ENCODE peak calls at places on chromosomes 3 and 15, in four cellular contexts. S, I, M and X are unnamed samples.

GRCh38 chr3:126117212-126117611 is 33.3 kb upstream of the SLC41A3 start:
- DNase-seq in M (no peak), S (no peak), I (no peak), X (no peak)

GRCh38 chr3:55489804-55490132 is 2.7 kb upstream of the WNT5A start:
- DNase-seq in I (no peak), M (no peak), S (no peak), X (peak)

GRCh38 chr15:57589276-57590073 is 2.2 kb upstream of the MYZAP start:
- DNase-seq in M (no peak), S (no peak), I (no peak), X (no peak)

GRCh38 chr15:60074181-60074885 is 70.2 kb downstream of the FOXB1 start:
- DNase-seq in I (no peak), S (peak), M (peak), X (peak)

GRCh38 chr15:93881310-93881709 is 350.1 kb upstream of the MCTP2 start:
- DNase-seq in S (no peak), M (no peak), I (no peak), X (no peak)

GRCh38 chr15:95853350-95853749 is 477.1 kb upstream of the NR2F2 start:
- DNase-seq in S (peak), I (no peak), M (peak), X (peak)

GRCh38 chr3:120559228-120560061 is 36.7 kb upstream of the NDUFB4 start:
- DNase-seq in S (peak), M (peak), I (no peak), X (peak)

GRCh38 chr3:15513810-15514662 is 7.5 kb downstream of the COLQ start:
- DNase-seq in M (no peak), I (no peak), S (no peak), X (no peak)

GRCh38 chr3:53796161-53796560 is 50.1 kb downstream of the CHDH start:
- DNase-seq in I (no peak), M (no peak), S (no peak), X (no peak)

GRCh38 chr15:76386926-76387325 is 50.4 kb downstream of the ISL2 start:
- DNase-seq in S (no peak), M (no peak), I (no peak), X (no peak)

GRCh38 chr15:41445399-41445798 is 28.5 kb downstream of the RTF1 start:
- DNase-seq in I (no peak), S (no peak), M (no peak), X (no peak)

GRCh38 chr3:108017587-108017986 is 73.2 kb downstream of the CD47 start:
- DNase-seq in M (no peak), I (no peak), S (no peak), X (no peak)

GRCh38 chr3:52498134-52499054 is 3.3 kb downstream of the STAB1 start:
- DNase-seq in S (peak), I (no peak), M (peak), X (peak)

GRCh38 chr3:17027344-17027743 is 142.6 kb downstream of the PLCL2 start:
- DNase-seq in I (no peak), S (no peak), M (peak), X (no peak)

DNA sequence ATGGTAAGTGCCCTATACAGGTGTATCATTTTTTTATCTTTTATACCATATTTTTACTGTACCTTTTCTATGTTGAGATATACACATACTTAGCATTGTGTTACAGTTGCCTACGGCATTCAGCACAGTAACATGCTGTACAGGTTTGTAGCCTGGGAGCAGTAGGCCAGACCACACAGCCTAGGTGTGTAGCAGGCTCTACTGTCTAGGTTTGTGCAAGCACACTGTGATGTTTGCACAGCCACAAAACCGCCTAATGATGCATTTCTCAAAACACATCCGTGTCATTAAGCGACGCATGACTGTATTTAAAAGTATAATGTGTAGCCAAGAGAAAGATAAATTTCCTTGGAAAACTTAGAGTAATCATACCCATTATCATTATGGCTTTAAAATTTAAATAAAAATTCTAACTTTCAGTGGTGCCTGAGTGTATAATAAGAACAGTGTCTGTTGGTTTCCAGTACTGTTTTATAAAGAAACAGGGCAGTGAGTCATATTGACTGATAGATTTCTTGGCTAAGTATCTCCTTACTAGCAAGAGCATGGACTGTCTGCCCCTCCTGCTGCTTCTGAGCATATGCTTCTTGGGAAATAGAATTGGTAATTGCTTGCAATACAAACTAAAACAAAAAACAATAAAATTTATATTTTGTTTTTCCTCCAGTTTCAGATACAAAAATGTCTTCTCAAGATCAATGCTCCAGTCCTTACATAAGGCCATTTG is 18.3 kb downstream of the CALML4 start:
- DNase-seq in I (no peak), M (peak), S (peak), X (peak)
- H3K4me3 ChIP-seq in I (no peak), M (no peak), S (no peak), X (no peak)

GRCh38 chr15:39486546-39487081 is 94.3 kb upstream of the THBS1 start:
- DNase-seq in M (no peak), I (no peak), S (peak), X (no peak)
- H3K4me3 ChIP-seq in M (no peak), I (no peak), S (no peak), X (no peak)

GRCh38 chr3:129794319-129795201 is 99.0 kb downstream of the TMCC1 start:
- DNase-seq in M (peak), S (no peak), I (no peak), X (peak)
- H3K4me3 ChIP-seq in M (no peak), S (no peak), I (no peak), X (peak)

DNA sequence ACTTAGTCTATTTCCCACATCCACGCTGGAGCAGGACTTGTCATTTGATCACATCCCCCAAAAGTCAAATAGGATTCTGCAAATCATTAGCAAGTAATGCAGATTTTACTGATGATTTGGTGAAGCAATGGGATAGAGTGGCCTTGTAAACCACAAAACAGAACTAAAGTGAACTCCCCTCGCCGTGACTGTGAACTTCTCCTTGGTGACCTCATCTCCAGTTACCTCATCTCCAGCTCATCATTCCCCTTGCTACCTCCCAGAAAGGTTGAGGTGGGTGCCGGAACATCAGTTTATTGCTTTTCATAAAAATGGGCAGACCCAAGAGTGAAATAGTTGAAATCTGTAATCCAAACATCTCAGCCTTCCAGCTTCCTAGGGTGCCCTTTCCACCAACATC is 36.7 kb upstream of the ADPGK start:
- DNase-seq in I (no peak), M (no peak), S (no peak), X (no peak)
- H3K4me3 ChIP-seq in I (no peak), M (no peak), S (no peak), X (no peak)